ENCODE peak calls at places on chromosomes 5 and 9, in nine cellular contexts. One of them, this sample, is unnamed.

GRCh38 chr5:96537386-96537785 is 104.3 kb upstream of the PCSK1 start:
- DNase-seq in T-helper 9 cell: no peak
- DNase-seq in activated effector memory CD4-positive, alpha-beta T cell treated with anti-CD3 and anti-CD28 coated beads, Interleukin-2, amount 50 U/mL, for 16 hours: no peak
- DNase-seq in hepatocyte: no peak
- DNase-seq in effector memory CD4-positive, alpha-beta T cell: no peak
- DNase-seq in CD4-positive, alpha-beta T cell: no peak
- DNase-seq in non-pigmented ciliary epithelial cell: peak; percentile 70
- DNase-seq in CD4-positive, CD25-positive, alpha-beta regulatory T cell: peak; percentile 3
- DNase-seq in GM12878: no peak
- DNase-seq in this sample: no peak

GRCh38 chr5:178335287-178336030 is 102.9 kb upstream of the PHYKPL start:
- DNase-seq in T-helper 9 cell: no peak
- DNase-seq in activated effector memory CD4-positive, alpha-beta T cell treated with anti-CD3 and anti-CD28 coated beads, Interleukin-2, amount 50 U/mL, for 16 hours: no peak
- DNase-seq in hepatocyte: no peak
- DNase-seq in effector memory CD4-positive, alpha-beta T cell: no peak
- DNase-seq in CD4-positive, alpha-beta T cell: no peak
- DNase-seq in non-pigmented ciliary epithelial cell: no peak
- DNase-seq in CD4-positive, CD25-positive, alpha-beta regulatory T cell: no peak
- DNase-seq in GM12878: no peak
- DNase-seq in this sample: no peak

GRCh38 chr5:149895416-149896345 is 48.9 kb downstream of the PDE6A start:
- DNase-seq in T-helper 9 cell: no peak
- DNase-seq in activated effector memory CD4-positive, alpha-beta T cell treated with anti-CD3 and anti-CD28 coated beads, Interleukin-2, amount 50 U/mL, for 16 hours: no peak
- DNase-seq in hepatocyte: no peak
- DNase-seq in effector memory CD4-positive, alpha-beta T cell: no peak
- DNase-seq in CD4-positive, alpha-beta T cell: no peak
- DNase-seq in non-pigmented ciliary epithelial cell: no peak
- DNase-seq in CD4-positive, CD25-positive, alpha-beta regulatory T cell: no peak
- DNase-seq in GM12878: no peak
- DNase-seq in this sample: no peak

GRCh38 chr9:85425153-85425611 is 316.6 kb downstream of the AGTPBP1 start:
- DNase-seq in T-helper 9 cell: no peak
- DNase-seq in activated effector memory CD4-positive, alpha-beta T cell treated with anti-CD3 and anti-CD28 coated beads, Interleukin-2, amount 50 U/mL, for 16 hours: peak; percentile 66
- DNase-seq in hepatocyte: peak; percentile 83
- DNase-seq in effector memory CD4-positive, alpha-beta T cell: no peak
- DNase-seq in CD4-positive, alpha-beta T cell: peak; percentile 16
- DNase-seq in non-pigmented ciliary epithelial cell: no peak
- DNase-seq in CD4-positive, CD25-positive, alpha-beta regulatory T cell: no peak
- DNase-seq in GM12878: no peak
- DNase-seq in this sample: peak; percentile 53

GRCh38 chr9:6414291-6414690 is 1.3 kb downstream of the UHRF2 start:
- DNase-seq in T-helper 9 cell: no peak
- DNase-seq in activated effector memory CD4-positive, alpha-beta T cell treated with anti-CD3 and anti-CD28 coated beads, Interleukin-2, amount 50 U/mL, for 16 hours: no peak
- DNase-seq in hepatocyte: peak; percentile 39
- DNase-seq in effector memory CD4-positive, alpha-beta T cell: no peak
- DNase-seq in CD4-positive, alpha-beta T cell: peak; percentile 2
- DNase-seq in non-pigmented ciliary epithelial cell: no peak
- DNase-seq in CD4-positive, CD25-positive, alpha-beta regulatory T cell: no peak
- DNase-seq in GM12878: no peak
- DNase-seq in this sample: no peak

GRCh38 chr9:12699529-12699928 is 6.3 kb downstream of the TYRP1 start:
- DNase-seq in T-helper 9 cell: no peak
- DNase-seq in activated effector memory CD4-positive, alpha-beta T cell treated with anti-CD3 and anti-CD28 coated beads, Interleukin-2, amount 50 U/mL, for 16 hours: no peak
- DNase-seq in hepatocyte: no peak
- DNase-seq in effector memory CD4-positive, alpha-beta T cell: no peak
- DNase-seq in CD4-positive, alpha-beta T cell: no peak
- DNase-seq in non-pigmented ciliary epithelial cell: no peak
- DNase-seq in CD4-positive, CD25-positive, alpha-beta regulatory T cell: no peak
- DNase-seq in GM12878: no peak
- DNase-seq in this sample: no peak

GRCh38 chr5:39624268-39624886 is 199.6 kb upstream of the DAB2 start:
- DNase-seq in T-helper 9 cell: no peak
- DNase-seq in activated effector memory CD4-positive, alpha-beta T cell treated with anti-CD3 and anti-CD28 coated beads, Interleukin-2, amount 50 U/mL, for 16 hours: no peak
- DNase-seq in hepatocyte: peak; percentile 83
- DNase-seq in effector memory CD4-positive, alpha-beta T cell: no peak
- DNase-seq in CD4-positive, alpha-beta T cell: no peak
- DNase-seq in non-pigmented ciliary epithelial cell: no peak
- DNase-seq in CD4-positive, CD25-positive, alpha-beta regulatory T cell: no peak
- DNase-seq in GM12878: peak; percentile 11
- DNase-seq in this sample: no peak

GRCh38 chr9:16690628-16691027 is 179.8 kb downstream of the BNC2 start:
- DNase-seq in T-helper 9 cell: no peak
- DNase-seq in activated effector memory CD4-positive, alpha-beta T cell treated with anti-CD3 and anti-CD28 coated beads, Interleukin-2, amount 50 U/mL, for 16 hours: no peak
- DNase-seq in hepatocyte: no peak
- DNase-seq in effector memory CD4-positive, alpha-beta T cell: no peak
- DNase-seq in CD4-positive, alpha-beta T cell: no peak
- DNase-seq in non-pigmented ciliary epithelial cell: no peak
- DNase-seq in CD4-positive, CD25-positive, alpha-beta regulatory T cell: no peak
- DNase-seq in GM12878: no peak
- DNase-seq in this sample: no peak

GRCh38 chr9:33924978-33925797 is 108.2 kb downstream of the UBE2R2 start:
- DNase-seq in T-helper 9 cell: no peak
- DNase-seq in activated effector memory CD4-positive, alpha-beta T cell treated with anti-CD3 and anti-CD28 coated beads, Interleukin-2, amount 50 U/mL, for 16 hours: no peak
- DNase-seq in hepatocyte: peak; percentile 68
- DNase-seq in effector memory CD4-positive, alpha-beta T cell: no peak
- DNase-seq in CD4-positive, alpha-beta T cell: no peak
- DNase-seq in non-pigmented ciliary epithelial cell: no peak
- DNase-seq in CD4-positive, CD25-positive, alpha-beta regulatory T cell: no peak
- DNase-seq in GM12878: no peak
- DNase-seq in this sample: peak; percentile 46

GRCh38 chr5:113034182-113034773 is 57.7 kb downstream of the DCP2 start:
- DNase-seq in T-helper 9 cell: no peak
- DNase-seq in activated effector memory CD4-positive, alpha-beta T cell treated with anti-CD3 and anti-CD28 coated beads, Interleukin-2, amount 50 U/mL, for 16 hours: peak; percentile 56
- DNase-seq in hepatocyte: no peak
- DNase-seq in effector memory CD4-positive, alpha-beta T cell: no peak
- DNase-seq in CD4-positive, alpha-beta T cell: no peak
- DNase-seq in non-pigmented ciliary epithelial cell: peak; percentile 76
- DNase-seq in CD4-positive, CD25-positive, alpha-beta regulatory T cell: no peak
- DNase-seq in GM12878: no peak
- DNase-seq in this sample: no peak

GRCh38 chr9:32741706-32742105 is 41.6 kb upstream of the TMEM215 start:
- DNase-seq in T-helper 9 cell: no peak
- DNase-seq in activated effector memory CD4-positive, alpha-beta T cell treated with anti-CD3 and anti-CD28 coated beads, Interleukin-2, amount 50 U/mL, for 16 hours: no peak
- DNase-seq in hepatocyte: peak; percentile 36
- DNase-seq in effector memory CD4-positive, alpha-beta T cell: no peak
- DNase-seq in CD4-positive, alpha-beta T cell: no peak
- DNase-seq in non-pigmented ciliary epithelial cell: no peak
- DNase-seq in CD4-positive, CD25-positive, alpha-beta regulatory T cell: no peak
- DNase-seq in GM12878: no peak
- DNase-seq in this sample: no peak